ENCODE peak calls at places on chromosomes 3 and 15, in six cellular contexts. One of them, this sample, is unnamed.

GRCh38 chr15:71757741-71758530 is 52.4 kb upstream of the NR2E3 start:
- DNase-seq in H1: no peak
- DNase-seq in HepG2: no peak
- DNase-seq in SK-N-SH: no peak
- DNase-seq in K562: no peak
- DNase-seq in GM12878: no peak
- DNase-seq in this sample: no peak

GRCh38 chr3:107542665-107543064 is 19.9 kb downstream of the BBX start:
- DNase-seq in H1: no peak
- DNase-seq in SK-N-SH: no peak
- DNase-seq in K562: no peak
- DNase-seq in HepG2: no peak
- DNase-seq in GM12878: no peak
- DNase-seq in this sample: no peak

GRCh38 chr3:134299185-134299887 is 48.7 kb upstream of the RYK start:
- DNase-seq in HepG2: no peak
- DNase-seq in GM12878: no peak
- DNase-seq in H1: no peak
- DNase-seq in K562: no peak
- DNase-seq in SK-N-SH: no peak
- DNase-seq in this sample: no peak

GRCh38 chr3:169199283-169199682 is 464.2 kb downstream of the MECOM start:
- DNase-seq in HepG2: no peak
- DNase-seq in K562: no peak
- DNase-seq in H1: no peak
- DNase-seq in SK-N-SH: no peak
- DNase-seq in GM12878: no peak
- DNase-seq in this sample: no peak

GRCh38 chr15:40112789-40113188 is 4.1 kb upstream of the BMF start:
- DNase-seq in K562: no peak
- DNase-seq in HepG2: no peak
- DNase-seq in H1: no peak
- DNase-seq in GM12878: no peak
- DNase-seq in SK-N-SH: no peak
- DNase-seq in this sample: no peak

GRCh38 chr3:15520185-15520584 is 1.3 kb downstream of the COLQ start:
- DNase-seq in SK-N-SH: no peak
- DNase-seq in H1: no peak
- DNase-seq in K562: no peak
- DNase-seq in GM12878: no peak
- DNase-seq in HepG2: no peak
- DNase-seq in this sample: no peak

GRCh38 chr15:26970712-26971210 is at the start of gene GABRG3:
- DNase-seq in HepG2: no peak
- DNase-seq in SK-N-SH: peak; percentile 79
- DNase-seq in H1: no peak
- DNase-seq in K562: no peak
- DNase-seq in GM12878: no peak
- DNase-seq in this sample: no peak

GRCh38 chr3:131110087-131110486 is 83.4 kb downstream of the NEK11 start:
- DNase-seq in SK-N-SH: no peak
- DNase-seq in H1: no peak
- DNase-seq in K562: no peak
- DNase-seq in HepG2: no peak
- DNase-seq in GM12878: no peak
- DNase-seq in this sample: no peak

GRCh38 chr15:70832176-70832575 is 21.8 kb downstream of the LARP6 start:
- DNase-seq in K562: no peak
- DNase-seq in SK-N-SH: no peak
- DNase-seq in HepG2: no peak
- DNase-seq in GM12878: no peak
- DNase-seq in H1: no peak
- DNase-seq in this sample: no peak

GRCh38 chr3:55235416-55235815 is 251.7 kb downstream of the WNT5A start:
- DNase-seq in SK-N-SH: no peak
- DNase-seq in HepG2: no peak
- DNase-seq in K562: no peak
- DNase-seq in H1: no peak
- DNase-seq in GM12878: no peak
- DNase-seq in this sample: no peak

GRCh38 chr15:51318382-51319150 is 19.8 kb downstream of the CYP19A1 start:
- DNase-seq in SK-N-SH: no peak
- DNase-seq in H1: no peak
- DNase-seq in GM12878: no peak
- DNase-seq in K562: no peak
- DNase-seq in HepG2: peak; percentile 91
- DNase-seq in this sample: no peak

DNA sequence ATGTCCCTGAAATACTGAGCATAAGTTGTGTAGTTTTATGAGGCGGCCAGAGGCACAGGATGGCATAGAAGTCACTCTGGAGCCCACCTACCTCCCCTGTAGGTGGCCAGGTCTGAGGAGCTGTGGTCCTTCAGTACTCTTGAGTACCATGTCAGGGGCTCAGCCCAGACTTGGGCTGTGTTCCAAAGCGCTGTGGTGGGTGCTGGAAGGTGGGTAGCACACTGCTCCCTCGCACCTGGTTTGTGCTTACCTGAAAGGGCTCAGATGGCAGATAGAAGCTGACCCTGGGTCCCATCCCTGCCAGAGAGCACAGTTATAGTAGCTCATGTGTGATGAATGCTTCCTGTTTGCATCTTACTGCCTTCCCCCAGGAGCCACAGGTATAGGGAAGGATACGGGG is 15.5 kb downstream of the NISCH start:
- DNase-seq in K562: no peak
- DNase-seq in HepG2: no peak
- DNase-seq in SK-N-SH: no peak
- DNase-seq in H1: no peak
- DNase-seq in GM12878: no peak
- DNase-seq in this sample: no peak
- TF ChIP-seq YY1 in K562: no peak
- TF ChIP-seq YY1 in HepG2: no peak
- TF ChIP-seq YY1 in SK-N-SH: no peak
- TF ChIP-seq YY1 in H1: no peak
- TF ChIP-seq YY1 in GM12878: no peak
- TF ChIP-seq YY1 in this sample: no peak

DNA sequence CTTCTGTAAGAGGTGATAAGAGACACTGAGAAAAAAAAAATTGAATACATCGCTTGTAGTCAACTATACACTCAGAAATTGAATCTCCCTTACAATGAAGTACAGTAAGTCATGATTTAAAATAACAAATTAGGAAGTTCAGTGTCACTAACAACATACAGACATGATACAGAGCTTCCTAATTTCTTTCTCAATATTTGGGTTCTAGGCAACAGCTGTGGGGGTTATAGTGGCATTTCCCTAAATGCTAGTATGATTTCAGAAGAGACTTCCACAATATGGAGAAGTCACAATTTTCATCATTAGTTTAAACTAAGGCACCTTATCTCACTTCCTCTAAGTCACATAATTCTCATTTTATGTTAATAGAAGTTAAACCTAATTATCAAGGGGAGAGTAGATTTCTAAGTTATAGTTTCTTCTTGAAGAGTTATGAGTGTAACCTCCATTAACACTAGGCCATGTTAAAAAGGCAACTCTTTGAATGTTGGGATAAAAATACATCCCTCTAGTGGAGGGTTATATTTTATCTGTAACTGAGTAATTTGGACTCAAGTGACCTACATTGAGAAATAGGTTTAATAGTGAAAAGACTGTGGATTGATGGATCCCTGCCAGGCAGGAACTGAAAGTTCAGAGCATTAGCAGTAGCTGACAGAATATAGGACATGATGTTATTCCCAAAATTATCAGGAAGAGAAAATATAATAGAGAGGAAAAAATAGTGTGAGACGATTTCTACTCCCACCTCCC is 286.0 kb upstream of the SUCLG2 start:
- DNase-seq in H1: no peak
- DNase-seq in GM12878: no peak
- DNase-seq in SK-N-SH: no peak
- DNase-seq in HepG2: no peak
- DNase-seq in K562: no peak
- DNase-seq in this sample: no peak
- H2AFZ ChIP-seq in H1: no peak overlapping the region
- H2AFZ ChIP-seq in GM12878: no peak overlapping the region
- H2AFZ ChIP-seq in SK-N-SH: no peak overlapping the region
- H2AFZ ChIP-seq in HepG2: no peak overlapping the region
- H2AFZ ChIP-seq in K562: no peak overlapping the region
- H2AFZ ChIP-seq in this sample: no peak overlapping the region

DNA sequence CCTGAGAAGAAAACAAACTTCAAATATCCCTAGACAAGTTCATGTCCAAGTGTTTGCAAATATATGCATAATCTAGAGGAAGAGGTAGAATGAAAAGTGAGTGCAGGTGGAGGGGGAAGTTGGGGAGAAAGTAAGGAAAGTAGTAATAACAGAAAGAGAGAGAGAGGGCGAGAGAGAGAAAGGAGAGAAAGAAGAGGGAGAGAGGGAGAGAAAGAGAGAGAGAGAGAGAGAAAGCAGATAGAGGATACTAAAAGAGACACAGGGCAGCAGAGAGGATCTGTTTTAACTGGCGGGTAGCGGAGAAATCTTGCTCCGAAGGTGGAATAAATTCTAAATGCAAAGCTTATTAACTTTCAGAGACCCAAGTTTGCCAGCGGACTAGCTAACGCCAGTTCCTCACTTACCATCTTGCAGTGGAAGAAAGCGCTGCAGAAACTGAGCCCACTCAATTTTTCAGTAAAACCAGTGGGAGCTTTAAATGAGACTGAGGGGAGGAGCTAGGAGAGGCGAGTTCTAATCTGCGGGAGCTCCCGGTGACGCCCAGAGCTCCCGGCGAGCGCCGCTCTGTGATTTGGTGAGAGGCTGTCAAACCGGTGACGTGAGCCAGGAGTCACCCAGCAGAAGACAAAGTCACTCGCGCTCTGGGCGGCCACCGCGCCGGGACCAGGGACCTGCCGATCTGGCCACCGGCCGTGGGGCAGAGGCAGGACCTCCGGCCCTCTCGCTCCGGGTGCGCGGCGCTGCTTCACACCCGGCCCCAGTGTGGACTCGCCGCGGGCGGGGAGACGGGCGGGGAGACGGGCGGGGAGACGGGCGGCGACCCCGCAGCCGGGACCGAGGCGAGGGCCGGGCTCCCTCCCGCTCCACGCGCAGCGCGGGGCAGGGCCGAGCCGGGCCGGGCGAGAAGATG is at the start of gene GMNC:
- DNase-seq in K562: no peak
- DNase-seq in SK-N-SH: peak; percentile 51
- DNase-seq in GM12878: no peak
- DNase-seq in H1: no peak
- DNase-seq in HepG2: peak; percentile 38
- DNase-seq in this sample: peak; percentile 82
- TF ChIP-seq YY1 in K562: no peak
- TF ChIP-seq YY1 in SK-N-SH: no peak
- TF ChIP-seq YY1 in GM12878: no peak
- TF ChIP-seq YY1 in H1: no peak
- TF ChIP-seq YY1 in HepG2: no peak
- TF ChIP-seq YY1 in this sample: no peak

GRCh38 chr15:90666135-90666909 is 50.8 kb upstream of the BLM start:
- DNase-seq in HepG2: no peak
- DNase-seq in K562: no peak
- DNase-seq in H1: no peak
- DNase-seq in SK-N-SH: no peak
- DNase-seq in GM12878: no peak
- DNase-seq in this sample: no peak
- H2AFZ ChIP-seq in HepG2: no peak overlapping the region
- H2AFZ ChIP-seq in K562: peak overlapping the region; percentile 94
- H2AFZ ChIP-seq in H1: no peak overlapping the region
- H2AFZ ChIP-seq in SK-N-SH: peak overlapping the region; percentile 86
- H2AFZ ChIP-seq in GM12878: no peak overlapping the region
- H2AFZ ChIP-seq in this sample: no peak overlapping the region

DNA sequence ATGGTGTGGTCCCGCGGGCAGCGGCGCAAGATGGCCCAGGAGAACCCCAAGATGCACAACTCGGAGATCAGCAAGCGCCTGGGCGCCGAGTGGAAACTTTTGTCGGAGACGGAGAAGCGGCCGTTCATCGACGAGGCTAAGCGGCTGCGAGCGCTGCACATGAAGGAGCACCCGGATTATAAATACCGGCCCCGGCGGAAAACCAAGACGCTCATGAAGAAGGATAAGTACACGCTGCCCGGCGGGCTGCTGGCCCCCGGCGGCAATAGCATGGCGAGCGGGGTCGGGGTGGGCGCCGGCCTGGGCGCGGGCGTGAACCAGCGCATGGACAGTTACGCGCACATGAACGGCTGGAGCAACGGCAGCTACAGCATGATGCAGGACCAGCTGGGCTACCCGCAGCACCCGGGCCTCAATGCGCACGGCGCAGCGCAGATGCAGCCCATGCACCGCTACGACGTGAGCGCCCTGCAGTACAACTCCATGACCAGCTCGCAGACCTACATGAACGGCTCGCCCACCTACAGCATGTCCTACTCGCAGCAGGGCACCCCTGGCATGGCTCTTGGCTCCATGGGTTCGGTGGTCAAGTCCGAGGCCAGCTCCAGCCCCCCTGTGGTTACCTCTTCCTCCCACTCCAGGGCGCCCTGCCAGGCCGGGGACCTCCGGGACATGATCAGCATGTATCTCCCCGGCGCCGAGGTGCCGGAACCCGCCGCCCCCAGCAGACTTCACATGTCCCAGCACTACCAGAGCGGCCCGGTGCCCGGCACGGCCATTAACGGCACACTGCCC is 977 bp downstream of the SOX2 start:
- DNase-seq in HepG2: no peak
- DNase-seq in SK-N-SH: peak; percentile 63
- DNase-seq in H1: no peak
- DNase-seq in K562: no peak
- DNase-seq in GM12878: no peak
- DNase-seq in this sample: no peak
- TF ChIP-seq YY1 in HepG2: no peak
- TF ChIP-seq YY1 in SK-N-SH: no peak
- TF ChIP-seq YY1 in H1: no peak
- TF ChIP-seq YY1 in K562: no peak
- TF ChIP-seq YY1 in GM12878: no peak
- TF ChIP-seq YY1 in this sample: no peak

GRCh38 chr3:187875868-187876267 is 130.6 kb upstream of the BCL6 start:
- DNase-seq in SK-N-SH: no peak
- DNase-seq in HepG2: no peak
- DNase-seq in K562: no peak
- DNase-seq in GM12878: no peak
- DNase-seq in H1: no peak
- DNase-seq in this sample: no peak

GRCh38 chr3:187873843-187874242 is 128.6 kb upstream of the BCL6 start:
- DNase-seq in GM12878: no peak
- DNase-seq in K562: no peak
- DNase-seq in H1: no peak
- DNase-seq in SK-N-SH: no peak
- DNase-seq in HepG2: no peak
- DNase-seq in this sample: no peak

GRCh38 chr3:187870360-187871203 is 125.3 kb upstream of the BCL6 start:
- DNase-seq in K562: no peak
- DNase-seq in H1: no peak
- DNase-seq in SK-N-SH: no peak
- DNase-seq in HepG2: no peak
- DNase-seq in GM12878: no peak
- DNase-seq in this sample: no peak

DNA sequence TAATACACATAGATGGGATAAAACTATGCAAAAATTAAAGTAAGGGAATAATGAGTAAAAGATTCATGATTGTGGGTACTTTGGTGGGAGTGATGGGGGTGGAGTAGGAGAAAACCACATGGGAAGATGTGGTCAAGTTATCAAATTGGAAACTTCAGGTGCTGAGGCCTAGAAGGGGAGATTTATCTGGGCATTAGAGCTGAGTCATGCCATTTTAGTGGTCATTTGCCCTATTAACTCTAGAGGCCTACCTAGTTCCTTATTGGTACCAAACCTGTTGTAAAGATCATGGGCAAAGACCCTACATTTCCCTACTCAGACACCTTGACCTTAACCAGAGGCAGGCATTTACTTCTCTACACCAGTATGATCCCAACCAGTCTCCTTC is 125.9 kb upstream of the BCL6 start:
- DNase-seq in K562: no peak
- DNase-seq in SK-N-SH: no peak
- DNase-seq in HepG2: no peak
- DNase-seq in GM12878: no peak
- DNase-seq in H1: no peak
- DNase-seq in this sample: no peak
- H2AFZ ChIP-seq in K562: no peak overlapping the region
- H2AFZ ChIP-seq in SK-N-SH: no peak overlapping the region
- H2AFZ ChIP-seq in HepG2: no peak overlapping the region
- H2AFZ ChIP-seq in GM12878: no peak overlapping the region
- H2AFZ ChIP-seq in H1: no peak overlapping the region
- H2AFZ ChIP-seq in this sample: no peak overlapping the region

This sample was measured in HCT116.